ENCODE peak calls at places on chromosomes 2 and 18, in ten cellular contexts. X, Z, R, A, N, M, H, B, S and V are unnamed samples.

GRCh38 chr2:100422320-100422719 is 4.9 kb upstream of the CHST10 start:
- DNase-seq in X (peak; percentile 61), Z (no peak), R (no peak), A (no peak), N (peak; percentile 66), M (no peak), H (peak; percentile 28), B (no peak), S (no peak), V (no peak)

GRCh38 chr2:151614606-151615306 is 119.5 kb downstream of the NEB start:
- DNase-seq in X (no peak), Z (no peak), R (no peak), A (no peak), N (no peak), M (no peak), H (no peak), B (no peak), S (no peak), V (no peak)

GRCh38 chr2:239607795-239608171 is 207.0 kb upstream of the HDAC4 start:
- DNase-seq in X (no peak), Z (no peak), R (no peak), A (peak; percentile 19), N (no peak), M (no peak), H (no peak), B (peak; percentile 74), S (no peak), V (no peak)

GRCh38 chr2:20624884-20625485 is 25.9 kb downstream of the HS1BP3 start:
- DNase-seq in X (no peak), Z (no peak), R (no peak), A (no peak), N (no peak), M (peak; percentile 29), H (no peak), B (peak; percentile 64), S (no peak), V (peak; percentile 4)

GRCh38 chr2:173854840-173855239 is 110.3 kb downstream of the SP3 start:
- DNase-seq in X (peak; percentile 70), Z (peak; percentile 6), R (no peak), A (no peak), N (peak; percentile 9), M (no peak), H (no peak), B (no peak), S (no peak), V (no peak)

GRCh38 chr2:85963068-85963467 is 74.3 kb upstream of the ST3GAL5 start:
- DNase-seq in X (no peak), Z (no peak), R (no peak), A (no peak), N (no peak), M (no peak), H (no peak), B (no peak), S (no peak), V (no peak)

GRCh38 chr18:48826271-48826670 is 124.5 kb downstream of the SMAD7 start:
- DNase-seq in X (no peak), Z (no peak), R (peak; percentile 8), A (peak; percentile 14), N (no peak), M (no peak), H (no peak), B (peak; percentile 45), S (no peak), V (no peak)

GRCh38 chr18:63071566-63072175 is 247.9 kb downstream of the BCL2 start:
- DNase-seq in X (no peak), Z (no peak), R (no peak), A (no peak), N (no peak), M (no peak), H (no peak), B (no peak), S (no peak), V (no peak)

GRCh38 chr2:148832626-148833025 is 42.4 kb upstream of the KIF5C start:
- DNase-seq in X (no peak), Z (no peak), R (no peak), A (no peak), N (no peak), M (no peak), H (no peak), B (no peak), S (no peak), V (no peak)

GRCh38 chr2:191318037-191318728 is 73.0 kb downstream of the MYO1B start:
- DNase-seq in X (peak; percentile 72), Z (no peak), R (no peak), A (peak; percentile 42), N (no peak), M (peak; percentile 38), H (no peak), B (no peak), S (no peak), V (no peak)

GRCh38 chr2:136246086-136246669 is 128.2 kb upstream of the CXCR4 start:
- DNase-seq in X (peak; percentile 28), Z (no peak), R (no peak), A (peak; percentile 91), N (peak; percentile 28), M (peak; percentile 76), H (peak; percentile 53), B (peak; percentile 87), S (no peak), V (no peak)

GRCh38 chr2:110999626-111000025 is 121.1 kb upstream of the BCL2L11 start:
- DNase-seq in X (no peak), Z (no peak), R (no peak), A (no peak), N (no peak), M (no peak), H (no peak), B (no peak), S (no peak), V (no peak)

GRCh38 chr2:225615514-225615913 is 216.0 kb downstream of the NYAP2 start:
- DNase-seq in X (no peak), Z (no peak), R (no peak), A (no peak), N (no peak), M (no peak), H (no peak), B (no peak), S (no peak), V (no peak)

GRCh38 chr2:106704798-106705197 is 181.2 kb downstream of the ST6GAL2 start:
- DNase-seq in X (no peak), Z (no peak), R (no peak), A (no peak), N (no peak), M (no peak), H (no peak), B (no peak), S (no peak), V (no peak)

GRCh38 chr2:216015722-216016464 is 2.5 kb upstream of the MREG start:
- DNase-seq in X (no peak), Z (no peak), R (peak; percentile 30), A (no peak), N (no peak), M (no peak), H (no peak), B (no peak), S (peak; percentile 59), V (no peak)

GRCh38 chr2:120858361-120858760 is 122.7 kb downstream of the GLI2 start:
- DNase-seq in X (no peak), Z (no peak), R (no peak), A (no peak), N (no peak), M (no peak), H (no peak), B (peak; percentile 68), S (no peak), V (no peak)

GRCh38 chr2:42382144-42382543 is 21.1 kb upstream of the COX7A2L start:
- DNase-seq in X (no peak), Z (no peak), R (no peak), A (no peak), N (no peak), M (no peak), H (no peak), B (no peak), S (no peak), V (no peak)

GRCh38 chr2:144835634-144836351 is 315.9 kb upstream of the ZEB2 start:
- DNase-seq in X (no peak), Z (no peak), R (no peak), A (no peak), N (no peak), M (no peak), H (peak; percentile 12), B (no peak), S (no peak), V (no peak)

DNA sequence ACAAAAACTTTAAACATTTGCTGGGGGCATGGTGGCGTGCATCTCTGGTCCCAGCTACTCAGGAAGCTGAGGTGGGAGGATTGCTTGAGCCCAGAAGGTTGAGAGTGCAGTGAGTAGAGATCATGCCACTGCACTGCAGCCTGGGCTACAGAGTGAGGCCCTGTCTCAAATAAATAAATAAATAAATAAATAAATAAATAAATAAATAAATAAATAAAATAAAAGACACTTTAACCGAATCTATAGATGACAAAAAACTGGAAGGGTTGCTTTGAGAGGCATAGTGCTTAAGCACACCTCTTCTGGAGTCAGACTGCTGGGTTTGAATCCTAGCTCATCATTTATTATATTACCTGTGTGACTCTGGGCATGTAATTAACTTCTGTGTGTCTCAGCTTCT is 21.2 kb upstream of the CHN1 start:
- DNase-seq in X (no peak), Z (no peak), R (no peak), A (no peak), N (no peak), M (no peak), H (no peak), B (no peak), S (no peak), V (no peak)
- H3K9me3 ChIP-seq in X (no peaks in the 10 kb centered on the region), Z (no peaks in the 10 kb centered on the region), R (no peaks in the 10 kb centered on the region), A (no peaks in the 10 kb centered on the region), N (no peaks in the 10 kb centered on the region), M (no peaks in the 10 kb centered on the region), H (no peaks in the 10 kb centered on the region), B (no peaks in the 10 kb centered on the region), S (no peaks in the 10 kb centered on the region), V (no peaks in the 10 kb centered on the region)

GRCh38 chr2:871175-871727 is 79.4 kb upstream of the SNTG2 start:
- DNase-seq in X (no peak), Z (no peak), R (no peak), A (no peak), N (no peak), M (no peak), H (no peak), B (no peak), S (no peak), V (no peak)
- H3K9me3 ChIP-seq in X (no peaks in the 10 kb centered on the region), Z (no peaks in the 10 kb centered on the region), R (no peaks in the 10 kb centered on the region), A (no peaks in the 10 kb centered on the region), N (no peaks in the 10 kb centered on the region), M (no peaks in the 10 kb centered on the region), H (no peaks in the 10 kb centered on the region), B (no peaks in the 10 kb centered on the region), S (no peaks in the 10 kb centered on the region), V (no peaks in the 10 kb centered on the region)

GRCh38 chr18:74631242-74632087 is 33.8 kb downstream of the ZNF407 start:
- DNase-seq in X (peak; percentile 41), Z (no peak), R (no peak), A (no peak), N (no peak), M (no peak), H (no peak), B (no peak), S (peak; percentile 44), V (no peak)
- H3K9me3 ChIP-seq in X (no peaks in the 10 kb centered on the region), Z (no peaks in the 10 kb centered on the region), R (no peaks in the 10 kb centered on the region), A (no peaks in the 10 kb centered on the region), N (no peaks in the 10 kb centered on the region), M (no peaks in the 10 kb centered on the region), H (no peaks in the 10 kb centered on the region), B (no peaks in the 10 kb centered on the region), S (no peaks in the 10 kb centered on the region), V (no peaks in the 10 kb centered on the region)

DNA sequence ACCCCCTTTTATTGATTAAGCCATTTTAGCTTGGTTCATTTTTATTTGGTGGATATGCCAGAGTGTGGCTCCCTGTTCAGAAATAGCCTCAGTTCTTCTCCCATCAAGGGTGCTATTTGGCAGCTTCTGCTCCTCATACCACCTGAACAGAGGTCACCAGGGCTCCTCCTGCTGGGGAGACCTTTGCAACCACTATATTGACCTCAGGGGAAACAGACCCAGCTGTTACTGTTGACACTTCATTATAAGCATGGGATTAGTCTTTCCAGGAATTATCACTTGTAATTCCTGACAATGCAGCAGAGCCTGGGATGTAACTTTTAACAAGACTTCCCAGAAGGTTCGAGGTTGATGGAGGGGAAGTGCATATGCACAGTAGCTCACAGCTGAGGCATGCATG is 239.3 kb upstream of the SPRED2 start:
- DNase-seq in X (no peak), Z (no peak), R (no peak), A (no peak), N (no peak), M (no peak), H (no peak), B (no peak), S (no peak), V (no peak)
- H3K9me3 ChIP-seq in X (peaks cover 39% of the 10 kb centered on the region), Z (peaks cover 12% of the 10 kb centered on the region), R (no peaks in the 10 kb centered on the region), A (peaks cover 23% of the 10 kb centered on the region), N (peaks cover 26% of the 10 kb centered on the region), M (no peaks in the 10 kb centered on the region), H (peaks cover 10% of the 10 kb centered on the region), B (peaks cover 29% of the 10 kb centered on the region), S (no peaks in the 10 kb centered on the region), V (no peaks in the 10 kb centered on the region)